ENCODE peak calls at places on chromosomes 3 and 15, in four cellular contexts. B is GM12865, Z is chondrocyte, L is T follicular helper cell. P is an unnamed sample.
A peak's percentile ranks its signal among the peaks of the same experiment; 100 is the strongest.

GRCh38 chr15:99306694-99307338 is 55.5 kb downstream of the LRRC28 start:
- DNase-seq in B (no peak), L (no peak), Z (no peak), P (no peak)

GRCh38 chr3:144912968-144913367 is 941.3 kb downstream of the DIPK2A start:
- DNase-seq in L (no peak), Z (no peak), B (no peak), P (no peak)

GRCh38 chr3:177836671-177837070 is 639.4 kb upstream of the TBL1XR1 start:
- DNase-seq in L (no peak), Z (no peak), B (no peak), P (no peak)

GRCh38 chr15:95987886-95988573 is 342.5 kb upstream of the NR2F2 start:
- DNase-seq in Z (no peak), B (no peak), L (no peak), P (no peak)

GRCh38 chr3:140298569-140299070 is 363.6 kb downstream of the CLSTN2 start:
- DNase-seq in L (no peak), B (no peak), Z (no peak), P (no peak)

GRCh38 chr3:173920386-173920785 is 522.8 kb downstream of the NLGN1 start:
- DNase-seq in L (no peak), B (peak; percentile 26), Z (no peak), P (no peak)

GRCh38 chr3:8327739-8328138 is 173.9 kb upstream of the LMCD1 start:
- DNase-seq in Z (no peak), B (no peak), L (no peak), P (no peak)

GRCh38 chr15:95252404-95252803 is 1021.0 kb downstream of the MCTP2 start:
- DNase-seq in B (no peak), Z (no peak), L (no peak), P (no peak)

GRCh38 chr15:98865397-98866339 is 141.9 kb downstream of the PGPEP1L start:
- DNase-seq in L (peak; percentile 53), Z (no peak), B (no peak), P (peak; percentile 53)

GRCh38 chr3:62615258-62615840 is 242.0 kb upstream of the FEZF2 start:
- DNase-seq in L (no peak), B (no peak), Z (no peak), P (no peak)

GRCh38 chr15:93603550-93603949 is 514.5 kb upstream of the RGMA start:
- DNase-seq in L (no peak), B (no peak), Z (no peak), P (no peak)

GRCh38 chr3:104178695-104179094 is 1188.0 kb upstream of the ALCAM start:
- DNase-seq in B (no peak), Z (no peak), L (no peak), P (no peak)

GRCh38 chr3:14286887-14287496 is 108.4 kb downstream of the LSM3 start:
- DNase-seq in B (no peak), L (no peak), Z (no peak), P (no peak)

GRCh38 chr3:134709563-134710312 is 58.9 kb upstream of the KY start:
- DNase-seq in Z (no peak), B (no peak), L (no peak), P (no peak)

GRCh38 chr3:4322635-4323034 is 19.5 kb downstream of the SETMAR start:
- DNase-seq in Z (no peak), B (no peak), L (no peak), P (no peak)

GRCh38 chr15:66498501-66499386 is 1.2 kb upstream of the SNAPC5 start:
- DNase-seq in Z (no peak), B (peak; percentile 47), L (no peak), P (no peak)

GRCh38 chr3:188051801-188052228 is 102.1 kb upstream of the LPP start:
- DNase-seq in L (no peak), Z (no peak), B (no peak), P (no peak)